ENCODE peak calls at places on chromosomes 16 and 17, in five cellular contexts. W is naive B cell, B is EH, Z is HuH-7.5, T is RWPE1. F is an unnamed sample.

GRCh38 chr17:29140051-29140582 is 40.1 kb downstream of the MYO18A start:
- DNase-seq in B (peak), W (no peak), Z (no peak), T (peak), F (peak)

GRCh38 chr16:2252806-2253148 is 1.4 kb upstream of the ECI1 start:
- DNase-seq in W (no peak), T (no peak), B (peak), Z (no peak), F (peak)

GRCh38 chr17:21374455-21375161 is 1.5 kb upstream of the KCNJ12 start:
- DNase-seq in Z (no peak), B (no peak), W (no peak), T (no peak), F (peak)

GRCh38 chr16:47847220-47847970 is 308.4 kb downstream of the ABCC12 start:
- DNase-seq in B (no peak), Z (no peak), T (peak), W (no peak), F (no peak)

GRCh38 chr16:27840311-27841060 is 223.0 kb downstream of the GSG1L start:
- DNase-seq in Z (no peak), W (no peak), B (no peak), T (no peak), F (peak)

GRCh38 chr16:29825145-29826044 is 5.1 kb downstream of the MVP start:
- DNase-seq in B (peak), Z (no peak), T (peak), W (no peak), F (peak)

GRCh38 chr16:57277586-57277985 is 6.9 kb downstream of the PLLP start:
- DNase-seq in T (peak), Z (no peak), B (peak), W (no peak), F (peak)

GRCh38 chr17:47983492-47984223 is 12.7 kb downstream of the CDK5RAP3 start:
- DNase-seq in B (no peak), T (no peak), W (no peak), Z (no peak), F (no peak)

GRCh38 chr16:57485916-57486857 is at the start of gene DOK4:
- DNase-seq in T (peak), Z (peak), W (peak), B (peak), F (peak)

GRCh38 chr17:55273579-55274370 is 9.0 kb downstream of the HLF start:
- DNase-seq in B (no peak), W (no peak), T (peak), Z (no peak), F (peak)

GRCh38 chr16:15882563-15882962 is 5.8 kb downstream of the CEP20 start:
- DNase-seq in B (no peak), Z (no peak), W (no peak), T (no peak), F (no peak)

GRCh38 chr16:66315210-66315825 is 51.2 kb upstream of the CDH5 start:
- DNase-seq in Z (peak), T (peak), B (peak), W (peak), F (peak)

GRCh38 chr16:69477546-69477945 is 53.1 kb downstream of the CYB5B start:
- DNase-seq in Z (no peak), B (peak), T (no peak), W (no peak), F (no peak)

GRCh38 chr17:75557075-75557851 is 30.3 kb upstream of the MYO15B start:
- DNase-seq in B (peak), W (no peak), Z (peak), T (no peak), F (peak)

GRCh38 chr17:8365143-8365542 is 11.4 kb downstream of the KRABD2 start:
- DNase-seq in T (no peak), Z (no peak), B (peak), W (no peak), F (peak)

GRCh38 chr17:10266477-10266876 is 68.1 kb upstream of the GAS7 start:
- DNase-seq in W (no peak), Z (no peak), B (no peak), T (no peak), F (no peak)

GRCh38 chr17:46763416-46763815 is 55.1 kb downstream of the WNT3 start:
- DNase-seq in Z (no peak), B (no peak), W (no peak), T (no peak), F (peak)

GRCh38 chr16:84689126-84689525 is 10.7 kb upstream of the USP10 start:
- DNase-seq in B (peak), T (no peak), Z (no peak), W (no peak), F (peak)

GRCh38 chr16:149024-149675 is 3.3 kb upstream of the HBZ start:
- DNase-seq in T (no peak), W (no peak), B (peak), Z (no peak), F (no peak)

GRCh38 chr17:39612291-39612894 is 4.7 kb upstream of the NEUROD2 start:
- DNase-seq in W (no peak), T (no peak), Z (no peak), B (no peak), F (no peak)

GRCh38 chr17:73175962-73176565 is 11.3 kb downstream of the SSTR2 start:
- DNase-seq in T (no peak), B (no peak), Z (no peak), W (no peak), F (no peak)

GRCh38 chr17:49776864-49777263 is 11.6 kb upstream of the KAT7 start:
- DNase-seq in B (no peak), W (no peak), Z (no peak), T (no peak), F (no peak)

GRCh38 chr17:62064791-62065563 is at the start of gene MED13:
- DNase-seq in W (peak), Z (peak), T (peak), B (peak), F (peak)

GRCh38 chr17:14015286-14015685 is 54.0 kb upstream of the COX10 start:
- DNase-seq in W (no peak), B (no peak), T (no peak), Z (no peak), F (no peak)

GRCh38 chr17:83144421-83145357 is 65.3 kb downstream of the METRNL start:
- DNase-seq in W (no peak), B (peak), Z (no peak), T (no peak), F (no peak)

GRCh38 chr17:17994271-17994670 is 21.6 kb downstream of the DRC3 start:
- DNase-seq in W (no peak), B (peak), T (no peak), Z (no peak), F (no peak)

GRCh38 chr16:82699711-82700495 is 73.1 kb downstream of the CDH13 start:
- DNase-seq in T (peak), W (no peak), B (peak), Z (no peak), F (peak)

GRCh38 chr16:87897563-87898505 is 28.5 kb upstream of the SLC7A5 start:
- DNase-seq in Z (no peak), T (no peak), W (no peak), B (no peak), F (no peak)

GRCh38 chr17:9115446-9116265 is 94.3 kb downstream of the NTN1 start:
- DNase-seq in Z (peak), W (no peak), T (no peak), B (peak), F (peak)

GRCh38 chr16:89142474-89143197 is 28.9 kb upstream of the CDH15 start:
- DNase-seq in Z (no peak), W (no peak), B (peak), T (no peak), F (no peak)

GRCh38 chr17:45895969-45896793 is 1.8 kb downstream of the MAPT start:
- DNase-seq in T (no peak), W (no peak), B (no peak), Z (no peak), F (no peak)

GRCh38 chr16:56424791-56425438 is 430 bp downstream of the AMFR start:
- DNase-seq in W (peak), T (peak), Z (no peak), B (peak), F (no peak)

GRCh38 chr17:65588194-65588808 is 26.9 kb upstream of the AXIN2 start:
- DNase-seq in B (no peak), Z (peak), T (no peak), W (no peak), F (no peak)

GRCh38 chr17:61397086-61397842 is 2.4 kb upstream of the TBX2 start:
- DNase-seq in W (no peak), T (no peak), Z (peak), B (no peak), F (no peak)

GRCh38 chr16:21644674-21645073 is 7.7 kb downstream of the IGSF6 start:
- DNase-seq in Z (no peak), B (no peak), W (no peak), T (no peak), F (no peak)

GRCh38 chr17:16989953-16990860 is 18.3 kb upstream of the TNFRSF13B start:
- DNase-seq in B (peak), Z (no peak), W (no peak), T (no peak), F (peak)

GRCh38 chr17:65185686-65186382 is 48.7 kb downstream of the RGS9 start:
- DNase-seq in B (no peak), T (no peak), W (no peak), Z (no peak), F (no peak)

GRCh38 chr17:65261152-65261551 is 124.0 kb downstream of the RGS9 start:
- DNase-seq in Z (no peak), T (no peak), W (no peak), B (no peak), F (no peak)